ENCODE peak calls at places on chromosome 7, in five cellular contexts. One of them, this sample, is unnamed.

GRCh38 chr7:22356855-22357310 is at the start of gene RAPGEF5:
- DNase-seq in GM10248: peak; percentile 72
- DNase-seq in IMR-90: no peak
- DNase-seq in nephron progenitor cell: peak; percentile 55
- DNase-seq in amniotic stem cell: no peak
- DNase-seq in this sample: no peak

GRCh38 chr7:50791921-50792341 is 9.2 kb upstream of the GRB10 start:
- DNase-seq in GM10248: no peak
- DNase-seq in IMR-90: peak; percentile 38
- DNase-seq in nephron progenitor cell: no peak
- DNase-seq in amniotic stem cell: no peak
- DNase-seq in this sample: no peak

GRCh38 chr7:2116086-2116810 is 116.5 kb downstream of the MAD1L1 start:
- DNase-seq in GM10248: no peak
- DNase-seq in IMR-90: peak; percentile 74
- DNase-seq in nephron progenitor cell: no peak
- DNase-seq in amniotic stem cell: no peak
- DNase-seq in this sample: no peak

GRCh38 chr7:32427769-32428291 is 62.4 kb downstream of the LSM5 start:
- DNase-seq in GM10248: peak; percentile 69
- DNase-seq in IMR-90: peak; percentile 75
- DNase-seq in nephron progenitor cell: peak; percentile 99
- DNase-seq in amniotic stem cell: peak; percentile 18
- DNase-seq in this sample: peak; percentile 84

GRCh38 chr7:108460964-108461363 is 4.7 kb upstream of the NRCAM start:
- DNase-seq in GM10248: no peak
- DNase-seq in IMR-90: no peak
- DNase-seq in nephron progenitor cell: no peak
- DNase-seq in amniotic stem cell: no peak
- DNase-seq in this sample: no peak

GRCh38 chr7:20220824-20221547 is 3.8 kb upstream of the MACC1 start:
- DNase-seq in GM10248: no peak
- DNase-seq in IMR-90: peak; percentile 97
- DNase-seq in nephron progenitor cell: no peak
- DNase-seq in amniotic stem cell: no peak
- DNase-seq in this sample: peak; percentile 94

GRCh38 chr7:106112118-106112971 is at the start of gene SYPL1:
- DNase-seq in GM10248: peak; percentile 93
- DNase-seq in IMR-90: peak; percentile 88
- DNase-seq in nephron progenitor cell: peak; percentile 95
- DNase-seq in amniotic stem cell: peak; percentile 70
- DNase-seq in this sample: peak; percentile 90

GRCh38 chr7:110397927-110398660 is 692.8 kb upstream of the LRRN3 start:
- DNase-seq in GM10248: no peak
- DNase-seq in IMR-90: no peak
- DNase-seq in nephron progenitor cell: no peak
- DNase-seq in amniotic stem cell: no peak
- DNase-seq in this sample: no peak

GRCh38 chr7:78215199-78215598 is 416.6 kb downstream of the PHTF2 start:
- DNase-seq in GM10248: no peak
- DNase-seq in IMR-90: no peak
- DNase-seq in nephron progenitor cell: no peak
- DNase-seq in amniotic stem cell: no peak
- DNase-seq in this sample: no peak

GRCh38 chr7:55409474-55410225 is 44.5 kb downstream of the LANCL2 start:
- DNase-seq in GM10248: no peak
- DNase-seq in IMR-90: peak; percentile 35
- DNase-seq in nephron progenitor cell: no peak
- DNase-seq in amniotic stem cell: no peak
- DNase-seq in this sample: no peak

GRCh38 chr7:99478464-99479440 is 6.1 kb downstream of the ZNF789 start:
- DNase-seq in GM10248: no peak
- DNase-seq in IMR-90: no peak
- DNase-seq in nephron progenitor cell: no peak
- DNase-seq in amniotic stem cell: no peak
- DNase-seq in this sample: no peak

GRCh38 chr7:159102681-159103381 is 41.8 kb downstream of the VIPR2 start:
- DNase-seq in GM10248: no peak
- DNase-seq in IMR-90: no peak
- DNase-seq in nephron progenitor cell: no peak
- DNase-seq in amniotic stem cell: no peak
- DNase-seq in this sample: no peak

GRCh38 chr7:727104-727805 is at the start of gene PRKAR1B:
- DNase-seq in GM10248: peak; percentile 75
- DNase-seq in IMR-90: no peak
- DNase-seq in nephron progenitor cell: peak; percentile 48
- DNase-seq in amniotic stem cell: no peak
- DNase-seq in this sample: no peak

GRCh38 chr7:90720970-90721768 is 125.0 kb downstream of the CDK14 start:
- DNase-seq in GM10248: no peak
- DNase-seq in IMR-90: peak; percentile 72
- DNase-seq in nephron progenitor cell: no peak
- DNase-seq in amniotic stem cell: no peak
- DNase-seq in this sample: no peak

GRCh38 chr7:4939971-4940720 is 18.8 kb downstream of the MMD2 start:
- DNase-seq in GM10248: no peak
- DNase-seq in IMR-90: no peak
- DNase-seq in nephron progenitor cell: no peak
- DNase-seq in amniotic stem cell: no peak
- DNase-seq in this sample: no peak

GRCh38 chr7:125241548-125241947 is 311.9 kb upstream of the POT1 start:
- DNase-seq in GM10248: peak; percentile 11
- DNase-seq in IMR-90: no peak
- DNase-seq in nephron progenitor cell: no peak
- DNase-seq in amniotic stem cell: no peak
- DNase-seq in this sample: no peak

GRCh38 chr7:88669913-88670312 is 89.6 kb upstream of the ZNF804B start:
- DNase-seq in GM10248: peak; percentile 13
- DNase-seq in IMR-90: no peak
- DNase-seq in nephron progenitor cell: no peak
- DNase-seq in amniotic stem cell: no peak
- DNase-seq in this sample: no peak

GRCh38 chr7:367351-367841 is 77.4 kb downstream of the FOXL3 start:
- DNase-seq in GM10248: no peak
- DNase-seq in IMR-90: no peak
- DNase-seq in nephron progenitor cell: no peak
- DNase-seq in amniotic stem cell: no peak
- DNase-seq in this sample: no peak

GRCh38 chr7:135291809-135292253 is 58.2 kb downstream of the STRA8 start:
- DNase-seq in GM10248: no peak
- DNase-seq in IMR-90: peak; percentile 86
- DNase-seq in nephron progenitor cell: no peak
- DNase-seq in amniotic stem cell: no peak
- DNase-seq in this sample: no peak

GRCh38 chr7:155257482-155258232 is 40.0 kb upstream of the INSIG1 start:
- DNase-seq in GM10248: no peak
- DNase-seq in IMR-90: no peak
- DNase-seq in nephron progenitor cell: no peak
- DNase-seq in amniotic stem cell: no peak
- DNase-seq in this sample: no peak

GRCh38 chr7:92714280-92714679 is 122.1 kb downstream of the CDK6 start:
- DNase-seq in GM10248: no peak
- DNase-seq in IMR-90: no peak
- DNase-seq in nephron progenitor cell: no peak
- DNase-seq in amniotic stem cell: no peak
- DNase-seq in this sample: no peak

GRCh38 chr7:151839511-151839921 is 37.4 kb downstream of the PRKAG2 start:
- DNase-seq in GM10248: no peak
- DNase-seq in IMR-90: no peak
- DNase-seq in nephron progenitor cell: no peak
- DNase-seq in amniotic stem cell: no peak
- DNase-seq in this sample: no peak

GRCh38 chr7:158060216-158060615 is 527.4 kb downstream of the PTPRN2 start:
- DNase-seq in GM10248: no peak
- DNase-seq in IMR-90: no peak
- DNase-seq in nephron progenitor cell: no peak
- DNase-seq in amniotic stem cell: no peak
- DNase-seq in this sample: no peak

GRCh38 chr7:87416682-87417587 is 58.5 kb downstream of the ABCB4 start:
- DNase-seq in GM10248: peak; percentile 42
- DNase-seq in IMR-90: peak; percentile 69
- DNase-seq in nephron progenitor cell: peak; percentile 64
- DNase-seq in amniotic stem cell: peak; percentile 44
- DNase-seq in this sample: peak; percentile 67

GRCh38 chr7:123715793-123716192 is 33.0 kb downstream of the WASL start:
- DNase-seq in GM10248: no peak
- DNase-seq in IMR-90: no peak
- DNase-seq in nephron progenitor cell: no peak
- DNase-seq in amniotic stem cell: no peak
- DNase-seq in this sample: no peak

GRCh38 chr7:522071-522937 is 2.7 kb upstream of the PDGFA start:
- DNase-seq in GM10248: peak; percentile 73
- DNase-seq in IMR-90: peak; percentile 32
- DNase-seq in nephron progenitor cell: peak; percentile 63
- DNase-seq in amniotic stem cell: no peak
- DNase-seq in this sample: no peak

GRCh38 chr7:19051767-19052375 is 65.6 kb downstream of the TWIST1 start:
- DNase-seq in GM10248: peak; percentile 32
- DNase-seq in IMR-90: peak; percentile 38
- DNase-seq in nephron progenitor cell: peak; percentile 13
- DNase-seq in amniotic stem cell: no peak
- DNase-seq in this sample: peak; percentile 23

GRCh38 chr7:155228894-155229293 is 68.8 kb upstream of the INSIG1 start:
- DNase-seq in GM10248: no peak
- DNase-seq in IMR-90: no peak
- DNase-seq in nephron progenitor cell: no peak
- DNase-seq in amniotic stem cell: no peak
- DNase-seq in this sample: no peak

GRCh38 chr7:108017776-108018151 is 14.8 kb upstream of the LAMB1 start:
- DNase-seq in GM10248: no peak
- DNase-seq in IMR-90: no peak
- DNase-seq in nephron progenitor cell: no peak
- DNase-seq in amniotic stem cell: no peak
- DNase-seq in this sample: no peak

GRCh38 chr7:106178593-106179134 is 66.6 kb upstream of the SYPL1 start:
- DNase-seq in GM10248: no peak
- DNase-seq in IMR-90: peak; percentile 57
- DNase-seq in nephron progenitor cell: no peak
- DNase-seq in amniotic stem cell: peak; percentile 13
- DNase-seq in this sample: peak; percentile 70

GRCh38 chr7:125644113-125644512 is 714.5 kb upstream of the POT1 start:
- DNase-seq in GM10248: no peak
- DNase-seq in IMR-90: no peak
- DNase-seq in nephron progenitor cell: no peak
- DNase-seq in amniotic stem cell: no peak
- DNase-seq in this sample: no peak

GRCh38 chr7:142992427-142992826 is 30.3 kb upstream of the KEL start:
- DNase-seq in GM10248: no peak
- DNase-seq in IMR-90: no peak
- DNase-seq in nephron progenitor cell: no peak
- DNase-seq in amniotic stem cell: no peak
- DNase-seq in this sample: no peak

GRCh38 chr7:116353614-116354013 is 143.3 kb downstream of the TES start:
- DNase-seq in GM10248: no peak
- DNase-seq in IMR-90: no peak
- DNase-seq in nephron progenitor cell: no peak
- DNase-seq in amniotic stem cell: no peak
- DNase-seq in this sample: peak; percentile 57

GRCh38 chr7:75575488-75576112 is 83.5 kb downstream of the SPDYE5 start:
- DNase-seq in GM10248: no peak
- DNase-seq in IMR-90: no peak
- DNase-seq in nephron progenitor cell: no peak
- DNase-seq in amniotic stem cell: no peak
- DNase-seq in this sample: no peak

GRCh38 chr7:133690740-133691139 is 436.4 kb upstream of the LRGUK start:
- DNase-seq in GM10248: no peak
- DNase-seq in IMR-90: no peak
- DNase-seq in nephron progenitor cell: no peak
- DNase-seq in amniotic stem cell: no peak
- DNase-seq in this sample: no peak

GRCh38 chr7:25750738-25751529 is 401.1 kb upstream of the NFE2L3 start:
- DNase-seq in GM10248: no peak
- DNase-seq in IMR-90: no peak
- DNase-seq in nephron progenitor cell: no peak
- DNase-seq in amniotic stem cell: no peak
- DNase-seq in this sample: no peak

GRCh38 chr7:158073845-158074840 is 513.5 kb downstream of the PTPRN2 start:
- DNase-seq in GM10248: no peak
- DNase-seq in IMR-90: no peak
- DNase-seq in nephron progenitor cell: no peak
- DNase-seq in amniotic stem cell: no peak
- DNase-seq in this sample: no peak

GRCh38 chr7:36391436-36392198 is 2.0 kb downstream of the ANLN start:
- DNase-seq in GM10248: peak; percentile 37
- DNase-seq in IMR-90: peak; percentile 24
- DNase-seq in nephron progenitor cell: no peak
- DNase-seq in amniotic stem cell: no peak
- DNase-seq in this sample: peak; percentile 18

This sample was measured in NCI-H460.